ENCODE peak calls at places on chromosome 4, in five cellular contexts. U, K, Z, M and N are unnamed samples.

GRCh38 chr4:157600583-157600982 is 380.1 kb downstream of the GRIA2 start:
- DNase-seq in Z (no peak), M (no peak), K (no peak), U (no peak), N (no peak)

GRCh38 chr4:100780126-100780525 is 262.3 kb upstream of the EMCN start:
- DNase-seq in Z (no peak), K (no peak), M (no peak), U (no peak), N (no peak)

GRCh38 chr4:82643994-82644730 is 82.4 kb upstream of the TMEM150C start:
- DNase-seq in K (peak), Z (no peak), M (peak), U (no peak), N (peak)

GRCh38 chr4:71554025-71554424 is 215.2 kb downstream of the SLC4A4 start:
- DNase-seq in U (no peak), M (no peak), Z (no peak), K (no peak), N (no peak)

GRCh38 chr4:72218953-72219352 is 187.2 kb downstream of the NPFFR2 start:
- DNase-seq in Z (no peak), M (no peak), K (no peak), U (no peak), N (no peak)

GRCh38 chr4:144461906-144462305 is 184.1 kb upstream of the HHIP start:
- DNase-seq in Z (no peak), U (no peak), K (no peak), M (no peak), N (no peak)

GRCh38 chr4:186688150-186688943 is 35.3 kb downstream of the FAT1 start:
- DNase-seq in Z (no peak), U (no peak), M (no peak), K (no peak), N (no peak)

GRCh38 chr4:156865391-156865790 is 106.2 kb downstream of the PDGFC start:
- DNase-seq in Z (no peak), U (no peak), K (no peak), M (no peak), N (no peak)

GRCh38 chr4:79178770-79179169 is 147.1 kb downstream of the NAA11 start:
- DNase-seq in M (no peak), U (no peak), K (no peak), Z (no peak), N (no peak)